ENCODE peak calls at places on chromosomes 4 and X, in seven cellular contexts. One of them, this sample, is unnamed.
A peak's percentile ranks its signal among the peaks of the same experiment; 100 is the strongest.

GRCh38 chrX:74419861-74420193 is 1.5 kb upstream of the SLC16A2 start:
- DNase-seq in GM23338: peak; percentile 17
- DNase-seq in heart left ventricle: no peak
- DNase-seq in AG10803: no peak
- DNase-seq in endodermal cell: no peak
- DNase-seq in lung: no peak
- DNase-seq in RWPE2: no peak
- DNase-seq in this sample: no peak

GRCh38 chr4:88979292-88979691 is 77.7 kb downstream of the FAM13A start:
- DNase-seq in GM23338: no peak
- DNase-seq in heart left ventricle: no peak
- DNase-seq in AG10803: no peak
- DNase-seq in endodermal cell: no peak
- DNase-seq in lung: no peak
- DNase-seq in RWPE2: no peak
- DNase-seq in this sample: no peak

GRCh38 chrX:153597351-153597750 is 1.6 kb downstream of the CCNQ start:
- DNase-seq in GM23338: no peak
- DNase-seq in heart left ventricle: no peak
- DNase-seq in AG10803: no peak
- DNase-seq in endodermal cell: no peak
- DNase-seq in lung: no peak
- DNase-seq in RWPE2: no peak
- DNase-seq in this sample: no peak

GRCh38 chrX:109830704-109831206 is 97.7 kb upstream of the ACSL4 start:
- DNase-seq in GM23338: no peak
- DNase-seq in heart left ventricle: no peak
- DNase-seq in AG10803: peak; percentile 67
- DNase-seq in endodermal cell: no peak
- DNase-seq in lung: no peak
- DNase-seq in RWPE2: no peak
- DNase-seq in this sample: peak; percentile 11

GRCh38 chrX:13452283-13452682 is 117.1 kb upstream of the EGFL6 start:
- DNase-seq in GM23338: no peak
- DNase-seq in heart left ventricle: no peak
- DNase-seq in AG10803: peak; percentile 76
- DNase-seq in endodermal cell: no peak
- DNase-seq in lung: no peak
- DNase-seq in RWPE2: no peak
- DNase-seq in this sample: no peak

GRCh38 chr4:24372915-24373314 is 211.4 kb downstream of the DHX15 start:
- DNase-seq in GM23338: no peak
- DNase-seq in heart left ventricle: no peak
- DNase-seq in AG10803: no peak
- DNase-seq in endodermal cell: no peak
- DNase-seq in lung: no peak
- DNase-seq in RWPE2: no peak
- DNase-seq in this sample: no peak

GRCh38 chr4:14783011-14783877 is 219.0 kb upstream of the CPEB2 start:
- DNase-seq in GM23338: no peak
- DNase-seq in heart left ventricle: no peak
- DNase-seq in AG10803: no peak
- DNase-seq in endodermal cell: no peak
- DNase-seq in lung: no peak
- DNase-seq in RWPE2: peak; percentile 76
- DNase-seq in this sample: peak; percentile 42

GRCh38 chrX:14798805-14799397 is 74.0 kb downstream of the FANCB start:
- DNase-seq in GM23338: no peak
- DNase-seq in heart left ventricle: no peak
- DNase-seq in AG10803: no peak
- DNase-seq in endodermal cell: no peak
- DNase-seq in lung: no peak
- DNase-seq in RWPE2: no peak
- DNase-seq in this sample: no peak

GRCh38 chrX:27998666-27999065 is 17.4 kb upstream of the DCAF8L1 start:
- DNase-seq in GM23338: no peak
- DNase-seq in heart left ventricle: no peak
- DNase-seq in AG10803: no peak
- DNase-seq in endodermal cell: no peak
- DNase-seq in lung: no peak
- DNase-seq in RWPE2: no peak
- DNase-seq in this sample: no peak

GRCh38 chrX:17860179-17860780 is 818 bp downstream of the RAI2 start:
- DNase-seq in GM23338: peak; percentile 37
- DNase-seq in heart left ventricle: peak; percentile 43
- DNase-seq in AG10803: peak; percentile 0
- DNase-seq in endodermal cell: peak; percentile 57
- DNase-seq in lung: no peak
- DNase-seq in RWPE2: no peak
- DNase-seq in this sample: no peak

GRCh38 chrX:140918398-140919043 is 83.9 kb upstream of the SPANXB1 start:
- DNase-seq in GM23338: peak; percentile 86
- DNase-seq in heart left ventricle: no peak
- DNase-seq in AG10803: peak; percentile 59
- DNase-seq in endodermal cell: peak; percentile 83
- DNase-seq in lung: peak; percentile 37
- DNase-seq in RWPE2: no peak
- DNase-seq in this sample: peak; percentile 22

GRCh38 chr4:55312491-55313101 is 33.4 kb upstream of the SRD5A3 start:
- DNase-seq in GM23338: peak; percentile 80
- DNase-seq in heart left ventricle: peak; percentile 45
- DNase-seq in AG10803: peak; percentile 79
- DNase-seq in endodermal cell: peak; percentile 63
- DNase-seq in lung: peak; percentile 49
- DNase-seq in RWPE2: no peak
- DNase-seq in this sample: no peak

GRCh38 chrX:69137371-69137881 is 27.8 kb downstream of the PJA1 start:
- DNase-seq in GM23338: peak; percentile 48
- DNase-seq in heart left ventricle: peak; percentile 38
- DNase-seq in AG10803: peak; percentile 86
- DNase-seq in endodermal cell: peak; percentile 76
- DNase-seq in lung: no peak
- DNase-seq in RWPE2: no peak
- DNase-seq in this sample: peak; percentile 37

GRCh38 chrX:81120936-81121351 is 80.8 kb downstream of the HMGN5 start:
- DNase-seq in GM23338: peak; percentile 71
- DNase-seq in heart left ventricle: no peak
- DNase-seq in AG10803: peak; percentile 33
- DNase-seq in endodermal cell: peak; percentile 74
- DNase-seq in lung: peak; percentile 37
- DNase-seq in RWPE2: no peak
- DNase-seq in this sample: peak; percentile 26

GRCh38 chrX:22329783-22330182 is 57.1 kb downstream of the CBLL2 start:
- DNase-seq in GM23338: no peak
- DNase-seq in heart left ventricle: no peak
- DNase-seq in AG10803: no peak
- DNase-seq in endodermal cell: no peak
- DNase-seq in lung: no peak
- DNase-seq in RWPE2: no peak
- DNase-seq in this sample: no peak

GRCh38 chr4:184096561-184097239 is 121.0 kb downstream of the ENPP6 start:
- DNase-seq in GM23338: no peak
- DNase-seq in heart left ventricle: no peak
- DNase-seq in AG10803: peak; percentile 65
- DNase-seq in endodermal cell: no peak
- DNase-seq in lung: no peak
- DNase-seq in RWPE2: no peak
- DNase-seq in this sample: peak; percentile 13

GRCh38 chr4:179695175-179695574 is 2252.9 kb upstream of the AGA start:
- DNase-seq in GM23338: no peak
- DNase-seq in heart left ventricle: no peak
- DNase-seq in AG10803: no peak
- DNase-seq in endodermal cell: no peak
- DNase-seq in lung: no peak
- DNase-seq in RWPE2: no peak
- DNase-seq in this sample: peak; percentile 70

GRCh38 chr4:8834681-8835220 is 36.9 kb downstream of the HMX1 start:
- DNase-seq in GM23338: no peak
- DNase-seq in heart left ventricle: no peak
- DNase-seq in AG10803: no peak
- DNase-seq in endodermal cell: peak; percentile 39
- DNase-seq in lung: no peak
- DNase-seq in RWPE2: peak; percentile 34
- DNase-seq in this sample: no peak

GRCh38 chrX:115649461-115650063 is 88.6 kb downstream of the PLS3 start:
- DNase-seq in GM23338: peak; percentile 9
- DNase-seq in heart left ventricle: no peak
- DNase-seq in AG10803: no peak
- DNase-seq in endodermal cell: peak; percentile 62
- DNase-seq in lung: no peak
- DNase-seq in RWPE2: no peak
- DNase-seq in this sample: no peak

GRCh38 chr4:129085472-129085871 is 7.9 kb downstream of the SCLT1 start:
- DNase-seq in GM23338: no peak
- DNase-seq in heart left ventricle: no peak
- DNase-seq in AG10803: no peak
- DNase-seq in endodermal cell: no peak
- DNase-seq in lung: no peak
- DNase-seq in RWPE2: no peak
- DNase-seq in this sample: no peak

GRCh38 chrX:103211012-103211715 is 3.7 kb upstream of the BEX4 start:
- DNase-seq in GM23338: peak; percentile 76
- DNase-seq in heart left ventricle: peak; percentile 35
- DNase-seq in AG10803: peak; percentile 40
- DNase-seq in endodermal cell: peak; percentile 83
- DNase-seq in lung: no peak
- DNase-seq in RWPE2: no peak
- DNase-seq in this sample: peak; percentile 40
- TF ChIP-seq CTCF in GM23338: peak; percentile 71
- TF ChIP-seq CTCF in heart left ventricle: peak; percentile 52
- TF ChIP-seq CTCF in AG10803: peak; percentile 56
- TF ChIP-seq CTCF in endodermal cell: peak; percentile 76
- TF ChIP-seq CTCF in lung: peak; percentile 25
- TF ChIP-seq CTCF in RWPE2: peak; percentile 60
- TF ChIP-seq CTCF in this sample: peak; percentile 53

DNA sequence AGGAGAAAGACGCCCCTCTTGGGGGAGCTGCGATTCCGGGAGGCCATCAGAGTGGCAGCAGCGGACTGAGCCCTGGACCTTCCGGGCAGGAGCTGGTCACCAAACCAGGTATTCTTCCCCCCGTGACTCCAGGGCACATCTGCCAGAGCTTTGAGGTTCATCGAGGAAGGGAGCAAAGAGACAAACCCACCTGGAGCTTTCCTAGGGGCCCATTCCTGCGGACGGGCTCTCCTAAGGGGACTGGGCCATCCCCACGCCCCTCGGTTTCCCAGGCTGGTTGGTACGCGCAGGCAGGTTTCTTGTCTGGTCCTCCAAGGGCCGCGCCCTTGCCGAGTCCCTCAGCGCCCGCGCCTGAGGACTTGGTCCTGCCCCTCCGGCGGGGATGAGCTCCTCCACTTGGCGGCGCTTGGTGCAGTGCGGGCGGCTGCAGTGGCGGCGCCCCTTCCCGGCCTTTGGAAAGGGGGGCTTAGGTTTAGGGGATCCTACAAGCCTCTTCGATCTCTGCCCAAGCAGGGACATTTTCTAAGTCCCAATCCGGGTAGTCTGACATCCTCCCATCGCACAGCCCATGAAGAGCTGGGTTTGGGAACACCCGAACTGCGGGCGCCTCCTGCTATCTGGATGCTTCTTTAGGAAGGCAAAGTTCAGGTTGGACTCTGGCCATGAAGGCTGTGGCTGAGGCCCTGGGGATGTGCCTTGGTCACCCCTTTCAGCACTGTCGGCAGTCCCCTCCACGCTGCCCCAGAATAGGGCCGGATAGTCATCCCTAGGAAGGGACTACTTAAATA is 543 bp downstream of the STBD1 start:
- DNase-seq in GM23338: peak; percentile 87
- DNase-seq in heart left ventricle: peak; percentile 77
- DNase-seq in AG10803: peak; percentile 57
- DNase-seq in endodermal cell: peak; percentile 90
- DNase-seq in lung: peak; percentile 68
- DNase-seq in RWPE2: peak; percentile 70
- DNase-seq in this sample: no peak
- H3K4me3 ChIP-seq in GM23338: peak overlapping the region; percentile 94
- H3K4me3 ChIP-seq in heart left ventricle: peak overlapping the region; percentile 81
- H3K4me3 ChIP-seq in AG10803: peak overlapping the region; percentile 88
- H3K4me3 ChIP-seq in endodermal cell: peak overlapping the region; percentile 93
- H3K4me3 ChIP-seq in lung: peak overlapping the region; percentile 73
- H3K4me3 ChIP-seq in RWPE2: peak overlapping the region; percentile 54
- H3K4me3 ChIP-seq in this sample: peak overlapping the region; percentile 72

GRCh38 chr4:154049457-154050181 is 260.7 kb upstream of the SFRP2 start:
- DNase-seq in GM23338: peak; percentile 73
- DNase-seq in heart left ventricle: no peak
- DNase-seq in AG10803: peak; percentile 90
- DNase-seq in endodermal cell: peak; percentile 87
- DNase-seq in lung: no peak
- DNase-seq in RWPE2: no peak
- DNase-seq in this sample: no peak
- TF ChIP-seq CTCF in GM23338: peak; percentile 66
- TF ChIP-seq CTCF in heart left ventricle: no peak
- TF ChIP-seq CTCF in AG10803: peak; percentile 17
- TF ChIP-seq CTCF in endodermal cell: peak; percentile 75
- TF ChIP-seq CTCF in lung: no peak
- TF ChIP-seq CTCF in RWPE2: peak; percentile 21
- TF ChIP-seq CTCF in this sample: no peak

GRCh38 chrX:119990995-119991787 is 47.6 kb upstream of the NKAP start:
- DNase-seq in GM23338: peak; percentile 47
- DNase-seq in heart left ventricle: no peak
- DNase-seq in AG10803: no peak
- DNase-seq in endodermal cell: peak; percentile 58
- DNase-seq in lung: no peak
- DNase-seq in RWPE2: no peak
- DNase-seq in this sample: no peak
- H3K4me3 ChIP-seq in GM23338: peak overlapping the region; percentile 56
- H3K4me3 ChIP-seq in heart left ventricle: peak overlapping the region; percentile 30
- H3K4me3 ChIP-seq in AG10803: no peak overlapping the region
- H3K4me3 ChIP-seq in endodermal cell: peak overlapping the region; percentile 60
- H3K4me3 ChIP-seq in lung: no peak overlapping the region
- H3K4me3 ChIP-seq in RWPE2: no peak overlapping the region
- H3K4me3 ChIP-seq in this sample: peak overlapping the region; percentile 5

GRCh38 chrX:5876984-5877655 is 351.5 kb downstream of the NLGN4X start:
- DNase-seq in GM23338: peak; percentile 67
- DNase-seq in heart left ventricle: peak; percentile 34
- DNase-seq in AG10803: peak; percentile 0
- DNase-seq in endodermal cell: peak; percentile 70
- DNase-seq in lung: peak; percentile 32
- DNase-seq in RWPE2: no peak
- DNase-seq in this sample: peak; percentile 1
- TF ChIP-seq CTCF in GM23338: peak; percentile 81
- TF ChIP-seq CTCF in heart left ventricle: peak; percentile 49
- TF ChIP-seq CTCF in AG10803: peak; percentile 45
- TF ChIP-seq CTCF in endodermal cell: peak; percentile 92
- TF ChIP-seq CTCF in lung: peak; percentile 5
- TF ChIP-seq CTCF in RWPE2: peak; percentile 73
- TF ChIP-seq CTCF in this sample: peak; percentile 53

This sample was measured in astrocyte of the cerebellum.